ENCODE peak calls at places on chromosomes 3 and 15, in four cellular contexts. M, H, C and O are unnamed samples.

GRCh38 chr3:159586587-159587202 is 401.9 kb upstream of the IL12A start:
- DNase-seq in C (no peak), H (no peak), M (peak; percentile 72), O (peak; percentile 23)

GRCh38 chr3:50370594-50370993 is 11.3 kb upstream of the TMEM115 start:
- DNase-seq in H (no peak), M (peak; percentile 23), C (no peak), O (no peak)

GRCh38 chr3:63927623-63928280 is 15.6 kb upstream of the SCAANT1 start:
- DNase-seq in M (no peak), H (no peak), C (no peak), O (peak; percentile 10)

GRCh38 chr3:174431717-174432116 is 427.4 kb upstream of the NAALADL2 start:
- DNase-seq in M (no peak), C (no peak), H (no peak), O (no peak)

GRCh38 chr3:50708620-50709019 is 33.9 kb downstream of the DOCK3 start:
- DNase-seq in C (no peak), M (no peak), H (no peak), O (no peak)

GRCh38 chr15:57227899-57228298 is 148.4 kb upstream of the CGNL1 start:
- DNase-seq in M (no peak), C (no peak), H (no peak), O (no peak)

GRCh38 chr3:158711886-158712285 is 20.4 kb downstream of the RARRES1 start:
- DNase-seq in M (no peak), H (no peak), C (no peak), O (no peak)

GRCh38 chr3:148790841-148791240 is 36.8 kb upstream of the CPB1 start:
- DNase-seq in C (peak; percentile 42), M (no peak), H (no peak), O (peak; percentile 81)

GRCh38 chr3:169695051-169695450 is 31.5 kb upstream of the MECOM start:
- DNase-seq in C (no peak), H (no peak), M (no peak), O (no peak)

GRCh38 chr3:61778095-61778494 is 216.7 kb downstream of the PTPRG start:
- DNase-seq in C (no peak), H (no peak), M (no peak), O (no peak)

GRCh38 chr15:63060699-63061098 is 18.2 kb downstream of the TPM1 start:
- DNase-seq in C (no peak), M (no peak), H (no peak), O (no peak)

GRCh38 chr3:111027868-111028267 is 43.7 kb upstream of the NECTIN3 start:
- DNase-seq in H (no peak), C (no peak), M (no peak), O (no peak)

GRCh38 chr3:143263844-143264243 is 144.3 kb downstream of the CHST2 start:
- DNase-seq in H (no peak), M (no peak), C (no peak), O (no peak)

GRCh38 chr3:64359735-64360134 is 134.5 kb upstream of the PRICKLE2 start:
- DNase-seq in C (no peak), H (no peak), M (no peak), O (no peak)

GRCh38 chr3:48555231-48555948 is 1.2 kb downstream of the PFKFB4 start:
- DNase-seq in H (no peak), M (no peak), C (no peak), O (no peak)

GRCh38 chr15:59294961-59295741 is 77.5 kb downstream of the MYO1E start:
- DNase-seq in H (no peak), C (no peak), M (no peak), O (no peak)

GRCh38 chr15:70077436-70077835 is 20.3 kb downstream of the TLE3 start:
- DNase-seq in M (no peak), H (no peak), C (no peak), O (peak; percentile 59)

GRCh38 chr3:134722899-134723484 is 72.1 kb upstream of the EPHB1 start:
- DNase-seq in M (no peak), C (no peak), H (no peak), O (no peak)

GRCh38 chr15:99121207-99121606 is 16.3 kb downstream of the SYNM start:
- DNase-seq in H (no peak), C (no peak), M (no peak), O (no peak)

GRCh38 chr15:77670558-77671148 is 37.9 kb upstream of the LINGO1 start:
- DNase-seq in M (no peak), C (no peak), H (no peak), O (no peak)

GRCh38 chr3:60829058-60829457 is 422.2 kb downstream of the FHIT start:
- DNase-seq in H (no peak), M (no peak), C (no peak), O (no peak)

GRCh38 chr15:92864127-92864814 is 35.9 kb upstream of the CHD2 start:
- DNase-seq in C (no peak), H (no peak), M (no peak), O (no peak)